ENCODE peak calls at places on chromosomes 1 and 21, in four cellular contexts. V is suprapubic skin, H is WERI-Rb-1, O is AG10803. N is an unnamed sample.
A peak's percentile ranks its signal among the peaks of the same experiment; 100 is the strongest.

GRCh38 chr1:23423415-23424170 is 955 bp downstream of the TCEA3 start:
- DNase-seq in O (peak; percentile 5), V (no peak), H (no peak), N (no peak)

GRCh38 chr1:30598571-30599114 is 124.7 kb downstream of the MATN1 start:
- DNase-seq in V (no peak), H (no peak), O (no peak), N (no peak)

GRCh38 chr21:42460391-42461184 is 35.4 kb downstream of the RSPH1 start:
- DNase-seq in O (no peak), V (peak; percentile 31), H (peak; percentile 46), N (no peak)

GRCh38 chr1:96183928-96184327 is 537.7 kb upstream of the PTBP2 start:
- DNase-seq in O (no peak), H (no peak), V (no peak), N (no peak)

GRCh38 chr1:94668528-94668927 is 127.0 kb upstream of the F3 start:
- DNase-seq in V (no peak), H (no peak), O (no peak), N (no peak)

GRCh38 chr1:229203030-229203751 is 67.7 kb upstream of the RAB4A start:
- DNase-seq in H (peak; percentile 11), O (peak; percentile 66), V (no peak), N (peak; percentile 71)

GRCh38 chr1:93021539-93022134 is 57.4 kb upstream of the MTF2 start:
- DNase-seq in H (no peak), O (peak; percentile 62), V (no peak), N (peak; percentile 69)

GRCh38 chr1:65148548-65149390 is 766 bp downstream of the AK4 start:
- DNase-seq in O (peak; percentile 52), H (peak; percentile 62), V (peak; percentile 76), N (peak; percentile 33)

GRCh38 chr1:117679299-117679698 is 73.5 kb downstream of the TENT5C start:
- DNase-seq in H (no peak), V (no peak), O (no peak), N (no peak)

GRCh38 chr1:29668761-29669487 is 432.6 kb downstream of the PTPRU start:
- DNase-seq in H (no peak), O (no peak), V (no peak), N (no peak)

GRCh38 chr21:45724345-45724961 is 80.9 kb downstream of the PCBP3 start:
- DNase-seq in O (no peak), H (no peak), V (no peak), N (no peak)

GRCh38 chr1:39625462-39626273 is 13.8 kb downstream of the HEYL start:
- DNase-seq in O (peak; percentile 65), H (no peak), V (no peak), N (peak; percentile 52)

GRCh38 chr1:34149501-34149900 is 15.5 kb downstream of the CSMD2 start:
- DNase-seq in O (no peak), V (no peak), H (no peak), N (no peak)

GRCh38 chr1:32899586-32900296 is 1.4 kb downstream of the TMEM54 start:
- DNase-seq in V (no peak), H (no peak), O (no peak), N (no peak)

GRCh38 chr1:8155528-8156186 is 129.5 kb upstream of the ERRFI1 start:
- DNase-seq in H (no peak), V (no peak), O (peak; percentile 54), N (peak; percentile 46)

GRCh38 chr21:25895565-25896205 is 160.9 kb downstream of the GABPA start:
- DNase-seq in H (peak; percentile 53), O (peak; percentile 39), V (no peak), N (peak; percentile 50)

GRCh38 chr1:24169286-24169685 is 17.8 kb downstream of the IFNLR1 start:
- DNase-seq in V (no peak), O (no peak), H (no peak), N (no peak)

GRCh38 chr1:232880354-232880753 is 70.1 kb upstream of the NTPCR start:
- DNase-seq in H (peak; percentile 69), V (no peak), O (peak; percentile 35), N (peak; percentile 33)

GRCh38 chr1:32683397-32683796 is 19.2 kb downstream of the SYNC start:
- DNase-seq in H (no peak), V (peak; percentile 1), O (no peak), N (no peak)

GRCh38 chr1:53127546-53127945 is 14.9 kb downstream of the SLC1A7 start:
- DNase-seq in V (peak; percentile 52), H (no peak), O (peak; percentile 44), N (peak; percentile 27)

GRCh38 chr1:209207701-209208286 is 375.7 kb upstream of the CAMK1G start:
- DNase-seq in O (peak; percentile 66), V (no peak), H (peak; percentile 77), N (peak; percentile 61)

GRCh38 chr1:109527098-109527811 is 12.4 kb upstream of the GPR61 start:
- DNase-seq in O (no peak), V (no peak), H (no peak), N (no peak)

GRCh38 chr21:40841524-40842196 is 5.3 kb downstream of the DSCAM start:
- DNase-seq in V (no peak), H (peak; percentile 97), O (peak; percentile 4), N (no peak)

GRCh38 chr1:201348211-201348566 is 29.3 kb downstream of the TNNT2 start:
- DNase-seq in H (peak; percentile 88), V (peak; percentile 59), O (peak; percentile 35), N (peak; percentile 65)

GRCh38 chr1:63662846-63663245 is 69.6 kb downstream of the PGM1 start:
- DNase-seq in H (no peak), O (no peak), V (no peak), N (peak; percentile 70)

GRCh38 chr1:116122955-116123757 is 12.0 kb downstream of the MAB21L3 start:
- DNase-seq in H (no peak), V (no peak), O (peak; percentile 94), N (peak; percentile 98)

DNA sequence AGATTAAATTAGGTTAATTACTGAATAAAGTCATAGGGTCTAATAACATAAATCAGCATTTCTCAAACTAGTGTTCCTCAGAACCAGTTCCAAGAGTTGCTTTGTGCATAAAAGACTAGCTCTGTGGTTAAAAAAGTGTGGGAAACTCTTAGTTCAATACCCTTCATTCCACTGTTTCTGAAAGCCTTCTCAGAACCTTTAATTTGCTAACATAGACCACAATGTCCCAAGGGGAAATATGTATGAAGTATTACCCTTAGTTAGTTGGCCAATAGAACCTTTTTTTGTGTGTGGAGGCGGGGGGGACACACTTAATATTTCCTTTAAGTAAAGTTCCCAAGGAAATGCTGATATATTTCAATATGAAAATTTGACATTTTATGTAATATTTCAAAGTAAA is 20.4 kb downstream of the ODF2L start:
- DNase-seq in O (peak; percentile 62), V (no peak), H (no peak), N (peak; percentile 80)
- TF ChIP-seq CTCF in O (no peak), V (no peak), H (no peak), N (no peak)

GRCh38 chr21:37505963-37506362 is 139.4 kb downstream of the DYRK1A start:
- DNase-seq in V (no peak), O (no peak), H (no peak), N (no peak)

GRCh38 chr21:37503848-37504467 is 137.4 kb downstream of the DYRK1A start:
- DNase-seq in V (no peak), H (no peak), O (peak; percentile 50), N (peak; percentile 65)

GRCh38 chr21:37509802-37510393 is 143.3 kb downstream of the DYRK1A start:
- DNase-seq in H (no peak), V (no peak), O (peak; percentile 13), N (peak; percentile 62)

GRCh38 chr21:37508341-37508740 is 141.8 kb downstream of the DYRK1A start:
- DNase-seq in V (no peak), O (no peak), H (no peak), N (no peak)

GRCh38 chr21:37507716-37508115 is 141.1 kb downstream of the DYRK1A start:
- DNase-seq in V (no peak), O (no peak), H (no peak), N (no peak)
- H3K4me3 ChIP-seq in V (no peak overlapping the region), O (no peak overlapping the region), H (no peak overlapping the region), N (no peak overlapping the region)

DNA sequence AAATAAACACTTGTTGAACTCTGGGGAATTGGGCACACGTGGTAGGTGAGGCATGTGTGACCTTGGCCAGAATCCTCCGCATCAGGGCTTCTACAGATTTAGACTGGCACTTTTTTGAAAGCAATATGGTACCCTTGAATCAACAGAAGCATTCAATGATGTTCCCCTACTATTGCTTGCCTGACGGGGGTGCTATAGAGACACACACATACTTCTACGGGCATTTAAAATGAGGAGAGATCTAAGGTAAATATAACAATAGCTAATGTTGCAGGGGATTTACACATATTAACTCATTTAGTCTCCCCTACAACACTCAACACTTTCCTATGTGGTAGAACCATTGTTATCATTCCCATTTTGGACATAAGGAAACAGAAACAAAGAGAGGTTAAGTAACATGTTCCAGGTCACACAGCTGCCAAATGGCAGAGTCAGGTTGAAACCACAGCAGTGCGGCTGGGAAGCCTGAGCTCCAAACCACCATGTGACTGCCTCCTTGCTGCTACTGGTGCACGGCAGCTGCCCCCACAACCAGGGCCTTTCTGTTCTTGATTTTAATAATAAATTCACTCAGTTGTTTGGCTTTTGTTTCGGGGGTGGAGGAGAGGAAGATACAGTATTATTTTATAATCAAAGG is 147.4 kb downstream of the ZNF281 start:
- DNase-seq in O (no peak), V (no peak), H (no peak), N (no peak)
- TF ChIP-seq CTCF in O (no peak), V (no peak), H (no peak), N (peak; percentile 26)

GRCh38 chr1:4176841-4177240 is 276.8 kb upstream of the C1orf174 start:
- DNase-seq in H (no peak), O (no peak), V (no peak), N (no peak)
- H3K4me3 ChIP-seq in H (no peak overlapping the region), O (no peak overlapping the region), V (no peak overlapping the region), N (no peak overlapping the region)

N was measured in fibroblast of mammary gland.